ENCODE peak calls at places on chromosomes 13 and 19, in nine cellular contexts. One of them, this sample, is unnamed.

GRCh38 chr13:43472344-43472743 is 314.4 kb downstream of the ENOX1 start:
- DNase-seq in fibroblast of pulmonary artery: no peak
- DNase-seq in left ventricle myocardium inferior: no peak
- DNase-seq in foreskin keratinocyte: no peak
- DNase-seq in astrocyte of the cerebellum: no peak
- DNase-seq in fibroblast of lung: no peak
- DNase-seq in breast epithelium: no peak
- DNase-seq in nephron progenitor cell: no peak
- DNase-seq in A549: no peak
- DNase-seq in this sample: no peak

GRCh38 chr19:37654525-37654832 is 786 bp downstream of the ZFP30 start:
- DNase-seq in A549: peak
- DNase-seq in left ventricle myocardium inferior: no peak
- DNase-seq in nephron progenitor cell: no peak
- DNase-seq in foreskin keratinocyte: peak
- DNase-seq in fibroblast of pulmonary artery: peak
- DNase-seq in astrocyte of the cerebellum: peak
- DNase-seq in fibroblast of lung: peak
- DNase-seq in breast epithelium: no peak
- DNase-seq in this sample: no peak

GRCh38 chr13:28140433-28141125 is 2.2 kb downstream of the PAN3 start:
- DNase-seq in nephron progenitor cell: no peak
- DNase-seq in foreskin keratinocyte: no peak
- DNase-seq in astrocyte of the cerebellum: no peak
- DNase-seq in A549: no peak
- DNase-seq in fibroblast of pulmonary artery: peak
- DNase-seq in left ventricle myocardium inferior: no peak
- DNase-seq in fibroblast of lung: peak
- DNase-seq in breast epithelium: no peak
- DNase-seq in this sample: no peak

GRCh38 chr19:15178629-15179308 is 22.0 kb downstream of the NOTCH3 start:
- DNase-seq in breast epithelium: no peak
- DNase-seq in nephron progenitor cell: no peak
- DNase-seq in fibroblast of pulmonary artery: no peak
- DNase-seq in foreskin keratinocyte: no peak
- DNase-seq in astrocyte of the cerebellum: no peak
- DNase-seq in fibroblast of lung: no peak
- DNase-seq in A549: no peak
- DNase-seq in left ventricle myocardium inferior: no peak
- DNase-seq in this sample: no peak

GRCh38 chr13:49587311-49587847 is 2.0 kb upstream of the RCBTB1 start:
- DNase-seq in breast epithelium: no peak
- DNase-seq in astrocyte of the cerebellum: no peak
- DNase-seq in left ventricle myocardium inferior: no peak
- DNase-seq in fibroblast of pulmonary artery: no peak
- DNase-seq in A549: no peak
- DNase-seq in foreskin keratinocyte: peak
- DNase-seq in fibroblast of lung: peak
- DNase-seq in nephron progenitor cell: no peak
- DNase-seq in this sample: no peak

GRCh38 chr19:29811125-29812079 is at the start of gene CCNE1:
- DNase-seq in astrocyte of the cerebellum: peak
- DNase-seq in fibroblast of lung: peak
- DNase-seq in foreskin keratinocyte: no peak
- DNase-seq in left ventricle myocardium inferior: peak
- DNase-seq in breast epithelium: peak
- DNase-seq in A549: peak
- DNase-seq in fibroblast of pulmonary artery: peak
- DNase-seq in nephron progenitor cell: peak
- DNase-seq in this sample: peak

GRCh38 chr13:100530645-100531044 is 57.9 kb downstream of the GGACT start:
- DNase-seq in astrocyte of the cerebellum: no peak
- DNase-seq in foreskin keratinocyte: no peak
- DNase-seq in breast epithelium: no peak
- DNase-seq in nephron progenitor cell: no peak
- DNase-seq in fibroblast of pulmonary artery: no peak
- DNase-seq in left ventricle myocardium inferior: no peak
- DNase-seq in A549: no peak
- DNase-seq in fibroblast of lung: no peak
- DNase-seq in this sample: no peak

GRCh38 chr19:6070179-6071102 is 39.9 kb downstream of the RFX2 start:
- DNase-seq in fibroblast of lung: no peak
- DNase-seq in breast epithelium: no peak
- DNase-seq in fibroblast of pulmonary artery: no peak
- DNase-seq in left ventricle myocardium inferior: no peak
- DNase-seq in astrocyte of the cerebellum: no peak
- DNase-seq in foreskin keratinocyte: no peak
- DNase-seq in A549: no peak
- DNase-seq in nephron progenitor cell: no peak
- DNase-seq in this sample: no peak

GRCh38 chr13:69094485-69094884 is 1013.1 kb upstream of the ATXN8OS start:
- DNase-seq in fibroblast of pulmonary artery: no peak
- DNase-seq in left ventricle myocardium inferior: no peak
- DNase-seq in astrocyte of the cerebellum: no peak
- DNase-seq in fibroblast of lung: no peak
- DNase-seq in nephron progenitor cell: no peak
- DNase-seq in A549: no peak
- DNase-seq in breast epithelium: no peak
- DNase-seq in foreskin keratinocyte: no peak
- DNase-seq in this sample: no peak

GRCh38 chr19:14383556-14383897 is 2.3 kb downstream of the ADGRE5 start:
- DNase-seq in breast epithelium: no peak
- DNase-seq in fibroblast of lung: no peak
- DNase-seq in nephron progenitor cell: no peak
- DNase-seq in foreskin keratinocyte: no peak
- DNase-seq in A549: no peak
- DNase-seq in fibroblast of pulmonary artery: peak
- DNase-seq in left ventricle myocardium inferior: peak
- DNase-seq in astrocyte of the cerebellum: no peak
- DNase-seq in this sample: no peak

GRCh38 chr19:13579388-13580060 is 73.2 kb upstream of the CACNA1A start:
- DNase-seq in breast epithelium: no peak
- DNase-seq in A549: no peak
- DNase-seq in left ventricle myocardium inferior: no peak
- DNase-seq in foreskin keratinocyte: no peak
- DNase-seq in nephron progenitor cell: no peak
- DNase-seq in astrocyte of the cerebellum: peak
- DNase-seq in fibroblast of lung: peak
- DNase-seq in fibroblast of pulmonary artery: no peak
- DNase-seq in this sample: no peak

GRCh38 chr13:96792188-96792587 is 202.1 kb downstream of the OXGR1 start:
- DNase-seq in nephron progenitor cell: no peak
- DNase-seq in breast epithelium: no peak
- DNase-seq in astrocyte of the cerebellum: no peak
- DNase-seq in fibroblast of lung: no peak
- DNase-seq in foreskin keratinocyte: no peak
- DNase-seq in fibroblast of pulmonary artery: no peak
- DNase-seq in A549: no peak
- DNase-seq in left ventricle myocardium inferior: no peak
- DNase-seq in this sample: no peak
- TF ChIP-seq CTCF in nephron progenitor cell: no peak
- TF ChIP-seq CTCF in breast epithelium: no peak
- TF ChIP-seq CTCF in astrocyte of the cerebellum: no peak
- TF ChIP-seq CTCF in fibroblast of lung: no peak
- TF ChIP-seq CTCF in foreskin keratinocyte: no peak
- TF ChIP-seq CTCF in fibroblast of pulmonary artery: no peak
- TF ChIP-seq CTCF in A549: no peak
- TF ChIP-seq CTCF in left ventricle myocardium inferior: no peak
- TF ChIP-seq CTCF in this sample: no peak

GRCh38 chr19:48386981-48387380 is 4.4 kb downstream of the KDELR1 start:
- DNase-seq in foreskin keratinocyte: no peak
- DNase-seq in breast epithelium: no peak
- DNase-seq in fibroblast of lung: no peak
- DNase-seq in nephron progenitor cell: no peak
- DNase-seq in A549: no peak
- DNase-seq in fibroblast of pulmonary artery: no peak
- DNase-seq in astrocyte of the cerebellum: no peak
- DNase-seq in left ventricle myocardium inferior: no peak
- DNase-seq in this sample: no peak

GRCh38 chr19:48385461-48386087 is 5.8 kb downstream of the KDELR1 start:
- DNase-seq in astrocyte of the cerebellum: no peak
- DNase-seq in breast epithelium: no peak
- DNase-seq in fibroblast of lung: no peak
- DNase-seq in nephron progenitor cell: no peak
- DNase-seq in A549: no peak
- DNase-seq in left ventricle myocardium inferior: no peak
- DNase-seq in foreskin keratinocyte: no peak
- DNase-seq in fibroblast of pulmonary artery: no peak
- DNase-seq in this sample: no peak

GRCh38 chr19:48379058-48379457 is 12.3 kb downstream of the KDELR1 start:
- DNase-seq in fibroblast of pulmonary artery: no peak
- DNase-seq in breast epithelium: no peak
- DNase-seq in fibroblast of lung: no peak
- DNase-seq in nephron progenitor cell: no peak
- DNase-seq in A549: no peak
- DNase-seq in foreskin keratinocyte: no peak
- DNase-seq in left ventricle myocardium inferior: no peak
- DNase-seq in astrocyte of the cerebellum: no peak
- DNase-seq in this sample: no peak

GRCh38 chr19:48378194-48378570 is 13.2 kb downstream of the KDELR1 start:
- DNase-seq in A549: no peak
- DNase-seq in fibroblast of lung: no peak
- DNase-seq in foreskin keratinocyte: no peak
- DNase-seq in nephron progenitor cell: no peak
- DNase-seq in astrocyte of the cerebellum: no peak
- DNase-seq in breast epithelium: no peak
- DNase-seq in left ventricle myocardium inferior: no peak
- DNase-seq in fibroblast of pulmonary artery: no peak
- DNase-seq in this sample: no peak

DNA sequence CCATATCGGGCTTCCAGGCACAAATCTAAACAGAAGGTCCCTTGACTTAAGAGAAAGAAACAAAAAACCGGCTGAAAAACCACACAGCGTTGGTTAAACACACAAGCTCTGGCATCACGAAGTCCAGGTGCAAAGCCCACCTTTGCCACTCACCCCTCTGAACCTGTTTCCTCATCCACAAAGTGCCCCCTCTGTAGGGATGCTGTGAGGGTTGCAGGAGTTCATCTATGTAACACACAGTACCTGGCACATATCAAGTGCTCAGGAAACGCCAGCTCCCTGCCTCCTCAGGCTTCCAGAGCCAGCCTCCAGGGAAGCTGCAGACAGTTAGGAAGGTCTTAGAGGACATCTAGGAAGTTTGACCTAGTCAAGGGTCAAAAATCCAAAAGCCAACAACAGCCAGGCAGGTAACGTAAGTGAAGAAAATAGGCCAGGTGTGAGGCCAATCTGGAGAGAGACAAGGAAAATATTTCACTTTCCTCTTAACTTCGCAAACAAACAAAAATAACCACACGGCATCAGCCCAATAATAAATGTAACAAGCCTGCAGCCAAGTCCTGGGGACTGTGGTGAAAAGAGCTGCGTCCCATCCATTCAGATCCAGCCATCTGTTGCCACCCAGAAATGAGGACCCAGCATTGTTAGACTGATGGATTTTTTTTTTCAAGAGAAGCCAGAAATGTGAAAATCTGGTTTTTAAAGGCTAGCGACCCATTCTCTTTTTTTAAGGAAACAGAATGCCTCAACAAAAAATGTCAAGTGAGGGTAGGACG is 10.0 kb downstream of the KDELR1 start:
- DNase-seq in A549: no peak
- DNase-seq in fibroblast of lung: no peak
- DNase-seq in astrocyte of the cerebellum: no peak
- DNase-seq in fibroblast of pulmonary artery: no peak
- DNase-seq in foreskin keratinocyte: no peak
- DNase-seq in left ventricle myocardium inferior: no peak
- DNase-seq in nephron progenitor cell: no peak
- DNase-seq in breast epithelium: no peak
- DNase-seq in this sample: no peak
- TF ChIP-seq CTCF in A549: no peak
- TF ChIP-seq CTCF in fibroblast of lung: no peak
- TF ChIP-seq CTCF in astrocyte of the cerebellum: no peak
- TF ChIP-seq CTCF in fibroblast of pulmonary artery: no peak
- TF ChIP-seq CTCF in foreskin keratinocyte: no peak
- TF ChIP-seq CTCF in left ventricle myocardium inferior: no peak
- TF ChIP-seq CTCF in nephron progenitor cell: no peak
- TF ChIP-seq CTCF in breast epithelium: no peak
- TF ChIP-seq CTCF in this sample: no peak

GRCh38 chr19:48988860-48989259 is 4.2 kb downstream of the GYS1 start:
- DNase-seq in A549: no peak
- DNase-seq in fibroblast of pulmonary artery: no peak
- DNase-seq in astrocyte of the cerebellum: no peak
- DNase-seq in nephron progenitor cell: no peak
- DNase-seq in left ventricle myocardium inferior: no peak
- DNase-seq in fibroblast of lung: no peak
- DNase-seq in breast epithelium: no peak
- DNase-seq in foreskin keratinocyte: no peak
- DNase-seq in this sample: no peak

GRCh38 chr19:48991823-48992570 is 1.1 kb downstream of the GYS1 start:
- DNase-seq in nephron progenitor cell: no peak
- DNase-seq in breast epithelium: no peak
- DNase-seq in astrocyte of the cerebellum: peak
- DNase-seq in fibroblast of pulmonary artery: peak
- DNase-seq in left ventricle myocardium inferior: peak
- DNase-seq in A549: peak
- DNase-seq in foreskin keratinocyte: peak
- DNase-seq in fibroblast of lung: peak
- DNase-seq in this sample: peak

GRCh38 chr19:48989701-48990291 is 3.3 kb downstream of the GYS1 start:
- DNase-seq in nephron progenitor cell: no peak
- DNase-seq in A549: no peak
- DNase-seq in astrocyte of the cerebellum: no peak
- DNase-seq in foreskin keratinocyte: no peak
- DNase-seq in breast epithelium: no peak
- DNase-seq in left ventricle myocardium inferior: peak
- DNase-seq in fibroblast of pulmonary artery: no peak
- DNase-seq in fibroblast of lung: no peak
- DNase-seq in this sample: no peak

GRCh38 chr19:48991011-48991609 is 2.0 kb downstream of the GYS1 start:
- DNase-seq in nephron progenitor cell: no peak
- DNase-seq in fibroblast of lung: no peak
- DNase-seq in A549: no peak
- DNase-seq in fibroblast of pulmonary artery: no peak
- DNase-seq in breast epithelium: no peak
- DNase-seq in astrocyte of the cerebellum: no peak
- DNase-seq in left ventricle myocardium inferior: no peak
- DNase-seq in foreskin keratinocyte: no peak
- DNase-seq in this sample: no peak

DNA sequence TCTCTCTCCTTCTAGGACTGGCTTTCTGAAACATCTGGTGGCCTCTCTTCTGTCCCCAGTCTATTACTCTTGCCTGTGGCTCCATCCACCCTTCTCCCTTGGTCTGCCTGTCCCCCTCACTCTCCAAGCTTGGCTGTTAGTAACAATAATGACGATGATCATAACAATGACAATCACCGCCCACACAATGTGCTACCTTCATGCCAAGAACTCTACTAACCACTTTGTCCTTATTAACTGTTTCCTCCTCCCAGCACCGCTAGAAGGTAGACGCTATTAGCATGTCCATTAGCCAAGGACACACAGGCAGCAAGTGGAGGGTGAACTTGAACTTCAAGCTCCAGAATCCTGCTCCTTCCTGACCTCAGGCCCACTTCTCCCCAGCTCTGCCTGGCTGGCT is 2.7 kb downstream of the GYS1 start:
- DNase-seq in breast epithelium: no peak
- DNase-seq in left ventricle myocardium inferior: no peak
- DNase-seq in foreskin keratinocyte: no peak
- DNase-seq in A549: no peak
- DNase-seq in fibroblast of lung: no peak
- DNase-seq in astrocyte of the cerebellum: no peak
- DNase-seq in nephron progenitor cell: no peak
- DNase-seq in fibroblast of pulmonary artery: no peak
- DNase-seq in this sample: no peak
- TF ChIP-seq CTCF in breast epithelium: no peak
- TF ChIP-seq CTCF in left ventricle myocardium inferior: no peak
- TF ChIP-seq CTCF in foreskin keratinocyte: no peak
- TF ChIP-seq CTCF in A549: no peak
- TF ChIP-seq CTCF in fibroblast of lung: no peak
- TF ChIP-seq CTCF in astrocyte of the cerebellum: no peak
- TF ChIP-seq CTCF in nephron progenitor cell: no peak
- TF ChIP-seq CTCF in fibroblast of pulmonary artery: no peak
- TF ChIP-seq CTCF in this sample: no peak

GRCh38 chr19:3547767-3548282 is 8.9 kb downstream of the TEKTIP1 start:
- DNase-seq in astrocyte of the cerebellum: no peak
- DNase-seq in foreskin keratinocyte: no peak
- DNase-seq in nephron progenitor cell: no peak
- DNase-seq in fibroblast of pulmonary artery: no peak
- DNase-seq in breast epithelium: no peak
- DNase-seq in A549: no peak
- DNase-seq in fibroblast of lung: no peak
- DNase-seq in left ventricle myocardium inferior: no peak
- DNase-seq in this sample: no peak
- TF ChIP-seq CTCF in astrocyte of the cerebellum: no peak
- TF ChIP-seq CTCF in foreskin keratinocyte: no peak
- TF ChIP-seq CTCF in nephron progenitor cell: no peak
- TF ChIP-seq CTCF in fibroblast of pulmonary artery: no peak
- TF ChIP-seq CTCF in breast epithelium: no peak
- TF ChIP-seq CTCF in A549: no peak
- TF ChIP-seq CTCF in fibroblast of lung: no peak
- TF ChIP-seq CTCF in left ventricle myocardium inferior: no peak
- TF ChIP-seq CTCF in this sample: no peak